ENCODE peak calls at places on chromosomes 11 and 22, in five cellular contexts. L, S, V, J and M are unnamed samples.

GRCh38 chr11:57202282-57202681 is 20.5 kb downstream of the LRRC55 start:
- DNase-seq in L (no peak), S (no peak), V (peak; percentile 54), J (no peak), M (no peak)

GRCh38 chr11:6695377-6695776 is 12.2 kb upstream of the MRPL17 start:
- DNase-seq in L (no peak), S (no peak), V (no peak), J (peak; percentile 86), M (peak; percentile 82)

GRCh38 chr11:36257351-36257750 is 31.9 kb downstream of the COMMD9 start:
- DNase-seq in L (no peak), S (peak; percentile 15), V (no peak), J (peak; percentile 41), M (peak; percentile 13)

GRCh38 chr11:87832216-87832615 is 343.0 kb downstream of the RAB38 start:
- DNase-seq in L (no peak), S (peak; percentile 72), V (no peak), J (no peak), M (no peak)

GRCh38 chr11:35389112-35389511 is 30.2 kb downstream of the SLC1A2 start:
- DNase-seq in L (no peak), S (no peak), V (no peak), J (no peak), M (no peak)

GRCh38 chr11:96144553-96144952 is 198.4 kb downstream of the MAML2 start:
- DNase-seq in L (no peak), S (no peak), V (no peak), J (no peak), M (no peak)

GRCh38 chr11:8719260-8720190 is 36.9 kb downstream of the RPL27A start:
- DNase-seq in L (peak; percentile 68), S (peak; percentile 91), V (peak; percentile 57), J (peak; percentile 86), M (peak; percentile 93)

GRCh38 chr11:94597896-94598295 is 30.7 kb downstream of the PIWIL4 start:
- DNase-seq in L (no peak), S (no peak), V (no peak), J (peak; percentile 35), M (peak; percentile 50)

GRCh38 chr11:75105462-75105925 is 8.8 kb upstream of the OR2AT4 start:
- DNase-seq in L (no peak), S (no peak), V (no peak), J (no peak), M (peak; percentile 47)

GRCh38 chr11:27397619-27398412 is 34.8 kb upstream of the CCDC34 start:
- DNase-seq in L (no peak), S (peak; percentile 32), V (no peak), J (no peak), M (no peak)
- TF ChIP-seq CTCF in L (no peak), S (no peak), V (no peak), J (no peak), M (no peak)

DNA sequence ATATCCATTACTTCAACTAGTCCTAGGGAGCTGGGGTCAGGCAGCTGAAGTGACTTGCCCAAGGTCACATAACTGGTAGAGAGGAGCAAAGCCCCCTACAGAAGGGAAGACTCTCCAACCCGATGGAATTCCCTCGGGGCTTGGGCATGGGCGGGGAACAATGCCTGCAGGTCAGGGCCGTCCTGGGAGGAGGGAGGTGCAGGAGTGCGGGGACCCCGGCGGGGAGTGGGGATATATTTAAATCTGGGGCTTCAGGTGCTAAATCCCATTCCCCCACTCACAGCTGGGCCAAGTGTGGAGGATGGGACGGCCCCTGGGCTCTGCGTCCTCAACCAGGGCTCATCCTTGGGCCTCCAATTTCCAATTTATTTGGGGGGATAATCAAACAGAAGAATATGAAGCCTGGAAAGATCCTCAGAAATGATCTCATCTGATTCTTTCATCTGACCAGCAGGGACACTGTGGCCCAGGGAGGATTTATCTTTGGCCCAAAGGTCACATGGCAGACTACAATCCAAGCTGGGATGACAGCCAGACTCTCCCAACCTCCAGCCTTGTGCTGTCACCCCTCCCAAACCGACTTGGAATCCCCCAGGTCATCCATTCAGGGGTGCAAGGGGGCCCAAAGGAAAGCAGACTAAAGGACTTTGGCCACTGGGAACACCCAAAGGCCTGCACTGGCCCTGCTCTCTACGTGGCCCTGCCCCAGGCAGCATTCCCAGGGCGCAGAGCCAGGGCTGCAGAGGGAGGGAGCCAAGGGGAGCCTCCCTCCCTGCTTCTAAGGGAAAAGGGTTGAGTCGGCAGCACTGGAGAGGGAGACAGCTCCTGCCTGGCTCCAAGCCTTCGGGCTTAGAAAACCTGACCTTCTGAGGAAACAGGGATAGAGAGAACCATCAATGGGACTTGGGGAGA is 8.7 kb upstream of the C1QTNF6 start:
- DNase-seq in L (peak; percentile 69), S (peak; percentile 76), V (peak; percentile 90), J (peak; percentile 94), M (peak; percentile 93)
- H3K4me3 ChIP-seq in L (no peak overlapping the region), S (no peak overlapping the region), V (peak overlapping the region; percentile 20), J (no peak overlapping the region), M (no peak overlapping the region)

DNA sequence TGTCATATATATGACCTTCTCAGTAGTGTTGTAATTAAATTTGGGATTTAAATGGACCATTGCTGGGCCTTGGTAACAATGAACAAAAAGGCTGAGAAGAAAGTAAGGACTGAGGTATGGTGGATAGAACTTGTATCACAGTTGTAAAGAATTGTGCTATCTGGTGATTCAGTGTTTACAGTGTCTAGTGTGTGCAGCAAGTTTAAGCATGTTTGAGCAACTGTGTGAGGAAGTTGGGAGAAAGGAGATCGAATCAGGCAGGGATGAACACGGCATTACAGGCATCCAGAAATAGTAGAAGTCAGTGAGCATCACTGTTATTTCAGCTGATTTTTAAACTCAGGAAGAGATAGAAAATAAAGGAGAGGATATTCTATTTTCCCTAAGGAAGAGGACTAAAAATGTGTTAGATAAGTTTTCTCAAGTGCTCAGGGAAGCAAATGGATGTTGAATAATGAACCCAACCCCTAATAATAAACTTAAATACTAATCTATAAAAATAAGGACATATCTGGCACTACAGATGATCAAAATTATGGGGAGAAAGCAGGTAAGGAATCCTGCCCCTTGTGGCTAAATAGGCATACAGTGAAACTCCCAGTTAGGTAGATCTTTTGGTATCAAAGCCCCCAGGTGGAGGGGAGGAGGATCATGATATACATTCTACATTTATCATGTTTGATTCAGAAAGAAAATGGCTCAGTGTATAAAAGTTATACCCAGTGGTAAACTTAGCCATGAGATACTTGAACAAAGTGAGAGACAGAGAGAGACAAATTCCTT is 361.0 kb upstream of the ANO3 start:
- DNase-seq in L (no peak), S (peak; percentile 88), V (no peak), J (no peak), M (no peak)
- TF ChIP-seq CTCF in L (no peak), S (peak; percentile 22), V (no peak), J (peak; percentile 50), M (peak; percentile 24)

DNA sequence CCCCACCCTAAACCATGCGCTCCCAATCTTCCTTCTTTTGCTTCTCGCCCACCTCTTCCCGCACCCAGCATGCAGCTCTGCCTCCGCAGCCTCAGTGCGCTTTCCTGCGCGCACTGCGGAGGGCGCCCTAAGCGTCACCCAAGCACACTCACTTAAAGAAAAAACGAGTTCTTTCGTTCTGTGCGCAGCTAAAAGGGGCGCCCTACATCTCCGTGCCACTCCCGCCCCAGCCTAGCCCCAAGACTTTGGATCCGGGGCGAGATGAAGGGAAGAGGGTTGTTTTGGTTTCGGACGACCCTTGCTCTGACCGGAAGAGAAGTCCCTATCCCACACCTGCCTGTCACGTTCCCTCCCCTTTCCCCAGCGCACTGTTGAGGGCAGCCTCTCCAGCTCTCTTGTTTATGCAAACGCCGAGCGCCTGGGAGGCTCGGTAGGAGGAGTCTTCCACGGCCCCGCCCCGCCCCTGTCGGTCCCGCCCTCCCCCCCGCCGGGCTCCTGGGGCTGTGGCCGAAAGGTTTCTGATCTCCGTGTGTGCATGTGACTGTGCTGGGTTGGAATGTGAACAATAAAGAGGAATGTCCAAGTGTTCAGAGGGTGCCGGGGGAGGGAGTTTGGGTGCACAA is 5.3 kb downstream of the VSIG2 start:
- DNase-seq in L (peak; percentile 88), S (peak; percentile 84), V (peak; percentile 70), J (peak; percentile 74), M (peak; percentile 71)
- H3K4me3 ChIP-seq in L (peak overlapping the region; percentile 45), S (peak overlapping the region; percentile 65), V (peak overlapping the region; percentile 66), J (peak overlapping the region; percentile 51), M (peak overlapping the region; percentile 77)

GRCh38 chr11:31798057-31799035 is 12.8 kb downstream of the PAX6 start:
- DNase-seq in L (no peak), S (no peak), V (no peak), J (no peak), M (no peak)

GRCh38 chr11:31800398-31801265 is 10.5 kb downstream of the PAX6 start:
- DNase-seq in L (no peak), S (no peak), V (no peak), J (no peak), M (no peak)

GRCh38 chr11:31799794-31800397 is 11.2 kb downstream of the PAX6 start:
- DNase-seq in L (no peak), S (no peak), V (no peak), J (no peak), M (no peak)

GRCh38 chr11:31797227-31798056 is 13.7 kb downstream of the PAX6 start:
- DNase-seq in L (no peak), S (no peak), V (no peak), J (no peak), M (no peak)

DNA sequence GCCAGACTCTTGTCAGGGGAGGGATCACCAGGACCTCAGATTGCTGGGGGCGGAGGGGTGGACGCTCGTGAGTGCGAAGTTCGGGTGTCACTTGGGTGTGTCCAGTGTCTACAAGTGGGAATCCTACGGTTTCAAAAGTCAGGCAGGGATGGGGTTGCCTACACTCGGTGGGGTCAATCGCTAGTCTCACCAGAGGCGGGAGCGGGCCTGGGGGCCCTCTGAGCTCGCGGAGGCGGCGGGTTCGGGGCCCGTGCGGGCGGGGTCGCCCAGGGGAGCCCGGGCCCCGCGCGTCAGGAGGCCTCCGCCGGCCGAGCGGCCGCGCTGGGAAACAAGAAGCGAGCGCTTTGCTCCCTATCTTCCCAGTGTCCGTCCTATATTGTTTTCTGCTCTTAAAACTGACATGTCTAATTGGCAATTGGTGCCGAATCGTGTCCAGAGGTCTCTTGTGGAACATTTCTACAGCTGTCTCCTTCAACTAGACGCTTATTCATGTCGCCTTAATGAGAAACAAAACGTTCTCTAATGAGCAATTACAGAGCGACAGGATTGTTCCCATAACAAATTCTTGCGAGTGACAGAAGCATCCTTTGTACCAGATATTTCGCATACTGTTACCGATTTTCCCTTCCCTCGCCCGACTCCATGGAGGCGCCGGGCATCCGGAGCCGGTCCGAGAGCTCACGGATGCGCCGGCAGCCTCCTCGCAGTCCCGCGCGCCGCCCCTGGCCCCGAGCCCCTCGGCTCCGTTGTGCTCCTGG is 11.9 kb downstream of the PAX6 start:
- DNase-seq in L (no peak), S (no peak), V (no peak), J (no peak), M (no peak)
- TF ChIP-seq CTCF in L (no peak), S (no peak), V (no peak), J (peak; percentile 0), M (no peak)